ENCODE peak calls at places on chromosomes 5 and 9, in four cellular contexts. E is HepG2, S is K562, F is H1. R is an unnamed sample.

GRCh38 chr5:10695759-10696543 is 65.1 kb downstream of the DAP start:
- DNase-seq in E (no peak), S (no peak), F (no peak), R (no peak)

GRCh38 chr9:21616082-21616778 is 134.1 kb upstream of the IFNE start:
- DNase-seq in E (no peak), S (no peak), F (no peak), R (peak; percentile 93)

GRCh38 chr9:38298503-38298902 is 94.0 kb upstream of the ALDH1B1 start:
- DNase-seq in E (no peak), S (no peak), F (no peak), R (no peak)

GRCh38 chr9:33234511-33235467 is 5.2 kb upstream of the SPINK4 start:
- DNase-seq in E (no peak), S (no peak), F (no peak), R (no peak)

GRCh38 chr5:61055434-61056006 is 106.7 kb downstream of the SMIM15 start:
- DNase-seq in E (peak; percentile 28), S (peak; percentile 14), F (no peak), R (no peak)

GRCh38 chr5:129670944-129671343 is 77.0 kb upstream of the MINAR2 start:
- DNase-seq in E (no peak), S (no peak), F (no peak), R (no peak)

GRCh38 chr9:118693645-118694044 is 675.6 kb downstream of the BRINP1 start:
- DNase-seq in E (no peak), S (no peak), F (no peak), R (no peak)

GRCh38 chr5:147845618-147846017 is 14.1 kb upstream of the SPINK1 start:
- DNase-seq in E (no peak), S (no peak), F (no peak), R (no peak)

GRCh38 chr5:156762656-156763055 is 87.4 kb upstream of the PPP1R2B start:
- DNase-seq in E (no peak), S (no peak), F (no peak), R (no peak)

GRCh38 chr5:84281383-84281782 is 103.3 kb downstream of the EDIL3 start:
- DNase-seq in E (no peak), S (no peak), F (no peak), R (no peak)

GRCh38 chr9:127139071-127139731 is 16.8 kb upstream of the ANGPTL2 start:
- DNase-seq in E (no peak), S (no peak), F (no peak), R (no peak)

GRCh38 chr9:128231638-128232568 is 28.7 kb downstream of the DNM1 start:
- DNase-seq in E (no peak), S (no peak), F (no peak), R (no peak)

GRCh38 chr9:114282926-114283325 is 40.0 kb upstream of the ORM1 start:
- DNase-seq in E (no peak), S (no peak), F (no peak), R (no peak)

GRCh38 chr9:69627301-69627700 is 44.9 kb downstream of the APBA1 start:
- DNase-seq in E (no peak), S (no peak), F (no peak), R (no peak)

GRCh38 chr9:115494958-115495690 is 377.2 kb upstream of the TNC start:
- DNase-seq in E (peak; percentile 85), S (no peak), F (no peak), R (no peak)

GRCh38 chr9:126331964-126332748 is 5.5 kb downstream of the MVB12B start:
- DNase-seq in E (no peak), S (no peak), F (no peak), R (no peak)

GRCh38 chr9:35948901-35949318 is 9.0 kb downstream of the OR2S2 start:
- DNase-seq in E (peak; percentile 6), S (no peak), F (no peak), R (no peak)

GRCh38 chr9:65459756-65460320 is 174.8 kb upstream of the FOXD4L5 start:
- DNase-seq in E (no peak), S (no peak), F (no peak), R (no peak)

GRCh38 chr5:74199436-74200210 is 440.9 kb downstream of the ENC1 start:
- DNase-seq in E (no peak), S (no peak), F (no peak), R (no peak)

GRCh38 chr5:52987711-52988329 is 1.3 kb upstream of the ITGA2 start:
- DNase-seq in E (peak; percentile 48), S (no peak), F (no peak), R (peak; percentile 93)

DNA sequence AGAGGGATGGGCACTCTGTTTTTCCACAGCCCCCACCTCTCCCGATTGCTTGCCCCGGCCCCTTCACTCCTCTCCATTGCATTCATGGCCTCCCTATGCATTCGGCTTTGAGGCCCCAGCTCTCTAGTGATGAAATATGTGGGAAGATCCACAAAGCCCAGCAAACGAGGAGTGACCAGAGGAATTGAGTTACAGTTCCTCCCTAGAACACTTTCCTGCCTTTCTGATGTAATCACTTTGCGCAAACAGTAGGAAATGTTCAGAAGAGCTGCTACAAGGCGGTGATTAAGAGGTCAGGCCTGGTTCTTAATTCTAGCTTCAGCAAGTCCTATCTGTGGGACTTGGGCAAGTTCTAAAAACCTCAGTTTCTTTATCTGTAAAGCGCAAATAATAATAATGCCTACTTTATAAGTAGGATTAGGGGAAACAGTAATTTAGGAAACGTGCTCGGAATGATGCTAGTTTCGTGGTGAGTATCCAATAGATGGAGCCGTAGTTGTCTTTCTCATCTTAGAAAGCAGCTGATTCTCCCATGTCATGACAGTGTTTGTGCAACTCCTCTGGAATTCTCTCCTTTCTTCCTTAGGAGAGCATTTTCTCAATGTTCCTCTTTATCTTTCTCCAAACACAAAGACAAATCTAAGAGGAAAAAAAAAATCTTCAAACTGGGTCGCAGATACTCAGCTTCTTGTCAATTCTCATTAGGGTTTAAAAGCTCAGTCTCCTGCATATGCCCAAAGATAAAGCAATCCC is 99.5 kb upstream of the MSX2 start:
- DNase-seq in E (no peak), S (no peak), F (no peak), R (no peak)
- TF ChIP-seq JUND in E (no peak), S (no peak), F (no peak), R (no peak)

DNA sequence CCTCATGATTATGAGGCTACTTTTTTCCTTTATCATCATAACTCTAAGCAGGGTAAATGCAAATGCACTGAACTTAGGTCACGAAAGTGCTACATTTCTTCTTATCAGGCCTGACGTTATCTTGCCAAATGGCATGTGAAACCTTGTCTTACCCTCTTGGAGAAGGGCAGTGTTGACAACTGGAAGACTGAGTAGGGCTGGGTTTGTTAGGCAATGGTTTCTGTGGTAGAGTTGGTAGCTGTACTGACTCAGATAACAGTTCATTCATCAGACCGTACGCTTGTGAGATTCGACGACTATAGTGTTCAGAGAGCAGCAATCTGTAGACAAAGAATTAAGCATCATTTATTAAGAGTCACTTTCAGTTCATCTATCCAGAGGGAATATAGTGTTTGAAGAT is 127.7 kb downstream of the CPLANE1 start:
- DNase-seq in E (no peak), S (no peak), F (no peak), R (no peak)
- H3K27ac ChIP-seq in E (no peak overlapping the region), S (no peak overlapping the region), F (no peak overlapping the region), R (no peak overlapping the region)

GRCh38 chr5:137113939-137114338 is 385.2 kb downstream of the SPOCK1 start:
- DNase-seq in E (no peak), S (no peak), F (no peak), R (no peak)
- TF ChIP-seq JUND in E (no peak), S (no peak), F (no peak), R (no peak)

GRCh38 chr9:92506184-92506857 is 24.0 kb upstream of the ASPN start:
- DNase-seq in E (no peak), S (no peak), F (no peak), R (no peak)

GRCh38 chr9:92504881-92505280 is 22.6 kb upstream of the ASPN start:
- DNase-seq in E (no peak), S (no peak), F (no peak), R (no peak)

GRCh38 chr9:92507496-92507895 is 25.2 kb upstream of the ASPN start:
- DNase-seq in E (no peak), S (no peak), F (no peak), R (no peak)

GRCh38 chr9:92508018-92508417 is 25.7 kb upstream of the ASPN start:
- DNase-seq in E (no peak), S (no peak), F (no peak), R (no peak)

GRCh38 chr9:92507005-92507404 is 24.7 kb upstream of the ASPN start:
- DNase-seq in E (no peak), S (no peak), F (no peak), R (no peak)
- H3K27ac ChIP-seq in E (no peak overlapping the region), S (no peak overlapping the region), F (no peak overlapping the region), R (no peak overlapping the region)